ENCODE peak calls at places on chromosomes 2 and 18, in eight cellular contexts. X is HL-60, T is IMR-90, G is body of pancreas, J is uterus, E is upper lobe of right lung, B is astrocyte of the spinal cord, Y is fibroblast of lung. W is an unnamed sample.

GRCh38 chr18:38297910-38298309 is 732.3 kb upstream of the CELF4 start:
- DNase-seq in G (no peak), Y (no peak), B (no peak), J (no peak), E (no peak), X (no peak), T (no peak), W (no peak)

GRCh38 chr2:231765496-231765929 is 15.6 kb downstream of the PDE6D start:
- DNase-seq in J (no peak), X (no peak), G (no peak), E (no peak), T (no peak), Y (no peak), B (no peak), W (no peak)

GRCh38 chr2:118292991-118293390 is 204.7 kb downstream of the INSIG2 start:
- DNase-seq in B (peak; percentile 30), J (no peak), G (no peak), X (no peak), Y (peak; percentile 57), E (no peak), T (no peak), W (no peak)

GRCh38 chr18:27311114-27311513 is 126.0 kb upstream of the CHST9 start:
- DNase-seq in J (no peak), Y (no peak), X (no peak), B (no peak), G (no peak), T (no peak), E (no peak), W (no peak)

GRCh38 chr2:197108758-197109157 is 182.3 kb upstream of the PGAP1 start:
- DNase-seq in J (peak; percentile 73), E (no peak), Y (peak; percentile 87), G (peak; percentile 59), X (no peak), T (peak; percentile 91), B (peak; percentile 90), W (no peak)

GRCh38 chr2:228048838-228049490 is 132.5 kb downstream of the SPHKAP start:
- DNase-seq in J (no peak), E (no peak), Y (peak; percentile 19), B (peak; percentile 56), X (peak; percentile 3), G (peak; percentile 38), T (peak; percentile 11), W (peak; percentile 93)

GRCh38 chr2:192307530-192307929 is 112.8 kb upstream of the TMEFF2 start:
- DNase-seq in B (no peak), J (no peak), Y (peak; percentile 36), X (no peak), T (peak; percentile 17), E (no peak), G (no peak), W (peak; percentile 32)

GRCh38 chr2:74524005-74524404 is 2.0 kb downstream of the DQX1 start:
- DNase-seq in J (no peak), G (no peak), X (no peak), T (no peak), E (no peak), Y (no peak), B (no peak), W (no peak)

GRCh38 chr18:50559750-50560680 is at the start of gene MAPK4:
- DNase-seq in J (peak; percentile 18), G (peak; percentile 80), E (peak; percentile 78), Y (peak; percentile 30), T (no peak), B (peak; percentile 1), X (peak; percentile 13), W (peak; percentile 51)

GRCh38 chr18:3529597-3529996 is 79.6 kb downstream of the TGIF1 start:
- DNase-seq in J (no peak), G (no peak), Y (no peak), B (no peak), E (no peak), X (no peak), T (no peak), W (no peak)

GRCh38 chr2:237059155-237059875 is 26.4 kb upstream of the COPS8 start:
- DNase-seq in Y (no peak), G (no peak), B (no peak), T (no peak), E (no peak), X (no peak), J (no peak), W (no peak)

GRCh38 chr2:124804014-124804940 is 779.2 kb downstream of the CNTNAP5 start:
- DNase-seq in X (no peak), E (no peak), G (peak; percentile 7), J (no peak), T (peak; percentile 25), B (no peak), Y (peak; percentile 4), W (peak; percentile 24)

GRCh38 chr18:74478876-74479275 is 17.3 kb upstream of the CNDP2 start:
- DNase-seq in X (no peak), B (no peak), T (no peak), E (no peak), J (no peak), Y (no peak), G (no peak), W (peak; percentile 68)

GRCh38 chr2:179854891-179855290 is 6.5 kb downstream of the ZNF385B start:
- DNase-seq in E (no peak), Y (no peak), G (no peak), T (no peak), B (no peak), X (no peak), J (no peak), W (no peak)

GRCh38 chr2:179855673-179856072 is 5.7 kb downstream of the ZNF385B start:
- DNase-seq in E (no peak), T (no peak), B (no peak), X (no peak), J (no peak), G (no peak), Y (no peak), W (no peak)

GRCh38 chr2:179849719-179850118 is 11.7 kb downstream of the ZNF385B start:
- DNase-seq in Y (no peak), B (no peak), T (no peak), G (no peak), J (no peak), X (no peak), E (no peak), W (no peak)

GRCh38 chr2:179853108-179853507 is 8.3 kb downstream of the ZNF385B start:
- DNase-seq in E (no peak), B (no peak), X (no peak), G (no peak), J (no peak), Y (no peak), T (no peak), W (no peak)

GRCh38 chr2:179850188-179850587 is 11.2 kb downstream of the ZNF385B start:
- DNase-seq in J (no peak), B (peak; percentile 50), G (no peak), X (no peak), T (peak; percentile 50), Y (peak; percentile 75), E (no peak), W (peak; percentile 46)
- TF ChIP-seq CTCF in J (no peak), B (peak; percentile 44), G (no peak), X (no peak), T (peak; percentile 55), Y (peak; percentile 31), E (no peak), W (peak; percentile 29)

DNA sequence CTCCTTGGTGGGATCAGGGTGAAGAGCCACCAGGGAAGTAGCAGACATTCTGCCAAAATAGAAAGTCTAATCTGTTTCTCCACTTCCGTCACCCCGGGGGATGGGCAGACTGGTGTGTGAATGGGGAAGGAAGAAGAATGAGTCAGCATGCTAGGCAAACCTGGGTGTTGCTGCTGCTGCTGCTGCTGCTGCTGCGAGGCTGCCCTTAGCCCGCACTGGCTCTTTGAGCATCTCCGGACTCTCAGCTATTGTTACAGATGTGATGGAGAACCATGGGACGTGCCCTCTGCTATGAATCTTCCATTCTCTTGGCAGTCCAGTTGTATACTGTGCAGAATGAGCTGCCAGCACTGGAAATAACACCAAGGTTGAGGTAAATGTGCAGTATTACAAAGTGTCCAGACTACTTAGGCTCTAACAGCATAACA is 158.6 kb downstream of the SETBP1 start:
- DNase-seq in B (peak; percentile 64), E (peak; percentile 76), X (peak; percentile 69), T (peak; percentile 43), G (peak; percentile 69), Y (peak; percentile 77), J (peak; percentile 66), W (peak; percentile 82)
- H3K4me3 ChIP-seq in B (no peak overlapping the region), E (no peak overlapping the region), X (no peak overlapping the region), T (no peak overlapping the region), G (no peak overlapping the region), Y (no peak overlapping the region), J (no peak overlapping the region), W (no peak overlapping the region)

GRCh38 chr2:101251844-101252407 is 760 bp upstream of the CNOT11 start:
- DNase-seq in B (no peak), G (peak; percentile 80), J (no peak), Y (no peak), T (no peak), E (no peak), X (no peak), W (peak; percentile 88)
- TF ChIP-seq CTCF in B (peak; percentile 10), G (peak; percentile 83), J (no peak), Y (peak; percentile 10), T (peak; percentile 14), E (peak; percentile 28), X (peak; percentile 0), W (peak; percentile 88)

GRCh38 chr18:42156266-42156665 is 201.2 kb downstream of the PIK3C3 start:
- DNase-seq in J (no peak), B (peak; percentile 2), E (no peak), G (no peak), X (no peak), T (no peak), Y (peak; percentile 59), W (no peak)

GRCh38 chr18:42157878-42158277 is 202.8 kb downstream of the PIK3C3 start:
- DNase-seq in T (no peak), J (no peak), X (no peak), G (no peak), E (no peak), Y (no peak), B (no peak), W (no peak)

GRCh38 chr18:42155024-42155423 is 200.0 kb downstream of the PIK3C3 start:
- DNase-seq in J (no peak), X (no peak), Y (no peak), G (no peak), B (no peak), E (no peak), T (no peak), W (no peak)

GRCh38 chr18:42159146-42159545 is 204.1 kb downstream of the PIK3C3 start:
- DNase-seq in E (no peak), B (no peak), T (no peak), Y (no peak), J (no peak), X (no peak), G (no peak), W (no peak)

GRCh38 chr18:42157420-42157819 is 202.4 kb downstream of the PIK3C3 start:
- DNase-seq in B (no peak), Y (peak; percentile 22), E (no peak), G (no peak), T (no peak), X (no peak), J (no peak), W (no peak)
- H3K4me3 ChIP-seq in B (no peak overlapping the region), Y (no peak overlapping the region), E (no peak overlapping the region), G (no peak overlapping the region), T (no peak overlapping the region), X (no peak overlapping the region), J (no peak overlapping the region), W (no peak overlapping the region)

GRCh38 chr18:66393463-66393862 is 210.4 kb downstream of the CDH19 start:
- DNase-seq in Y (no peak), J (no peak), G (no peak), B (no peak), X (no peak), E (no peak), T (no peak), W (no peak)
- TF ChIP-seq CTCF in Y (no peak), J (no peak), G (no peak), B (no peak), X (no peak), E (no peak), T (no peak), W (no peak)